ENCODE peak calls at places on chromosomes 4 and X, in four cellular contexts. T, Z, U and X are unnamed samples.

GRCh38 chr4:608236-608635 is 17.1 kb upstream of the PDE6B start:
- DNase-seq in T (no peak), Z (no peak), U (no peak), X (no peak)

GRCh38 chr4:173415885-173416658 is 17.2 kb upstream of the SCRG1 start:
- DNase-seq in T (no peak), Z (no peak), U (no peak), X (no peak)

GRCh38 chr4:115515379-115516171 is 402.2 kb upstream of the NDST4 start:
- DNase-seq in T (no peak), Z (peak; percentile 32), U (no peak), X (no peak)

GRCh38 chr4:145438298-145438697 is 43.4 kb upstream of the SMAD1 start:
- DNase-seq in T (no peak), Z (no peak), U (no peak), X (no peak)

GRCh38 chr4:82467442-82467841 is 37.1 kb downstream of the ENOPH1 start:
- DNase-seq in T (no peak), Z (no peak), U (peak; percentile 45), X (no peak)

GRCh38 chr4:151407466-151408379 is 1.3 kb upstream of the FHIP1A start:
- DNase-seq in T (peak; percentile 22), Z (peak; percentile 40), U (no peak), X (no peak)

GRCh38 chrX:84047339-84047738 is 140.7 kb downstream of the RPS6KA6 start:
- DNase-seq in T (no peak), Z (no peak), U (no peak), X (no peak)

GRCh38 chr4:106041294-106042002 is 146.2 kb downstream of the NPNT start:
- DNase-seq in T (no peak), Z (no peak), U (no peak), X (no peak)

GRCh38 chrX:12721042-12721441 is 70.2 kb upstream of the PRPS2 start:
- DNase-seq in T (peak; percentile 40), Z (no peak), U (no peak), X (no peak)

GRCh38 chr4:146029147-146029546 is 90.5 kb upstream of the ZNF827 start:
- DNase-seq in T (no peak), Z (peak; percentile 48), U (no peak), X (no peak)

GRCh38 chr4:22482250-22483127 is 33.4 kb downstream of the ADGRA3 start:
- DNase-seq in T (no peak), Z (no peak), U (no peak), X (no peak)

GRCh38 chrX:154004315-154004714 is 15.4 kb downstream of the IRAK1 start:
- DNase-seq in T (no peak), Z (no peak), U (no peak), X (no peak)

GRCh38 chr4:168291242-168291641 is 27.3 kb downstream of the DDX60 start:
- DNase-seq in T (no peak), Z (no peak), U (no peak), X (no peak)

GRCh38 chr4:178037459-178038214 is 595.4 kb upstream of the AGA start:
- DNase-seq in T (no peak), Z (no peak), U (no peak), X (peak; percentile 80)

GRCh38 chr4:91092398-91092955 is 965.3 kb downstream of the CCSER1 start:
- DNase-seq in T (no peak), Z (no peak), U (no peak), X (no peak)

GRCh38 chr4:86401826-86402225 is 42.0 kb upstream of the MAPK10 start:
- DNase-seq in T (no peak), Z (no peak), U (no peak), X (no peak)

GRCh38 chr4:176949022-176949421 is 156.3 kb upstream of the VEGFC start:
- DNase-seq in T (no peak), Z (no peak), U (no peak), X (no peak)

GRCh38 chr4:153260553-153261306 is 56.5 kb downstream of the TRIM2 start:
- DNase-seq in T (no peak), Z (no peak), U (no peak), X (no peak)

GRCh38 chr4:11632015-11632414 is 203.3 kb upstream of the HS3ST1 start:
- DNase-seq in T (no peak), Z (no peak), U (no peak), X (no peak)

GRCh38 chr4:113764720-113765264 is 3.3 kb upstream of the CAMK2D start:
- DNase-seq in T (no peak), Z (no peak), U (peak; percentile 47), X (no peak)

GRCh38 chrX:53362439-53362838 is 60.0 kb downstream of the SMC1A start:
- DNase-seq in T (no peak), Z (no peak), U (no peak), X (no peak)

GRCh38 chrX:111098874-111099273 is 2.9 kb downstream of the PAK3 start:
- DNase-seq in T (peak; percentile 79), Z (no peak), U (peak; percentile 1), X (peak; percentile 69)

GRCh38 chrX:13747836-13748235 is 13.3 kb downstream of the OFD1 start:
- DNase-seq in T (peak; percentile 13), Z (no peak), U (peak; percentile 21), X (peak; percentile 51)

GRCh38 chr4:66688674-66689073 is 856.6 kb downstream of the CENPC start:
- DNase-seq in T (no peak), Z (no peak), U (no peak), X (no peak)

GRCh38 chr4:97953171-97953570 is 190.1 kb downstream of the STPG2 start:
- DNase-seq in T (no peak), Z (no peak), U (no peak), X (no peak)

GRCh38 chrX:10109695-10110094 is 47.1 kb upstream of the CLCN4 start:
- DNase-seq in T (no peak), Z (no peak), U (no peak), X (no peak)

GRCh38 chrX:9188117-9188516 is 154.2 kb upstream of the FAM9B start:
- DNase-seq in T (no peak), Z (no peak), U (no peak), X (no peak)

GRCh38 chr4:108109111-108109510 is 59.6 kb downstream of the LEF1 start:
- DNase-seq in T (no peak), Z (no peak), U (no peak), X (no peak)

GRCh38 chr4:19300213-19300612 is 951.5 kb upstream of the SLIT2 start:
- DNase-seq in T (no peak), Z (no peak), U (no peak), X (no peak)

GRCh38 chrX:40097101-40097491 is 662 bp downstream of the BCOR start:
- DNase-seq in T (no peak), Z (no peak), U (no peak), X (peak; percentile 29)

GRCh38 chr4:156972370-156972980 is 876 bp upstream of the PDGFC start:
- DNase-seq in T (no peak), Z (no peak), U (no peak), X (no peak)

GRCh38 chr4:156971623-156972369 is at the start of gene PDGFC:
- DNase-seq in T (peak; percentile 86), Z (no peak), U (peak; percentile 63), X (peak; percentile 1)

GRCh38 chr4:156969136-156969535 is 2.5 kb downstream of the PDGFC start:
- DNase-seq in T (no peak), Z (no peak), U (no peak), X (no peak)

GRCh38 chr4:156971168-156971601 is 414 bp downstream of the PDGFC start:
- DNase-seq in T (peak; percentile 41), Z (no peak), U (no peak), X (no peak)

GRCh38 chr4:156970501-156971167 is 965 bp downstream of the PDGFC start:
- DNase-seq in T (peak; percentile 63), Z (no peak), U (peak; percentile 61), X (no peak)
- TF ChIP-seq NR2C2 in T (no peak), Z (no peak), U (no peak), X (no peak)

GRCh38 chr4:112510191-112510467 is 5.9 kb downstream of the NEUROG2 start:
- DNase-seq in T (no peak), Z (no peak), U (no peak), X (no peak)

GRCh38 chr4:112510468-112511293 is 5.3 kb downstream of the NEUROG2 start:
- DNase-seq in T (peak; percentile 54), Z (no peak), U (no peak), X (no peak)

GRCh38 chr4:112511294-112512118 is 4.5 kb downstream of the NEUROG2 start:
- DNase-seq in T (peak; percentile 42), Z (no peak), U (no peak), X (no peak)

GRCh38 chr4:112514079-112514448 is 1.9 kb downstream of the NEUROG2 start:
- DNase-seq in T (no peak), Z (no peak), U (no peak), X (no peak)

DNA sequence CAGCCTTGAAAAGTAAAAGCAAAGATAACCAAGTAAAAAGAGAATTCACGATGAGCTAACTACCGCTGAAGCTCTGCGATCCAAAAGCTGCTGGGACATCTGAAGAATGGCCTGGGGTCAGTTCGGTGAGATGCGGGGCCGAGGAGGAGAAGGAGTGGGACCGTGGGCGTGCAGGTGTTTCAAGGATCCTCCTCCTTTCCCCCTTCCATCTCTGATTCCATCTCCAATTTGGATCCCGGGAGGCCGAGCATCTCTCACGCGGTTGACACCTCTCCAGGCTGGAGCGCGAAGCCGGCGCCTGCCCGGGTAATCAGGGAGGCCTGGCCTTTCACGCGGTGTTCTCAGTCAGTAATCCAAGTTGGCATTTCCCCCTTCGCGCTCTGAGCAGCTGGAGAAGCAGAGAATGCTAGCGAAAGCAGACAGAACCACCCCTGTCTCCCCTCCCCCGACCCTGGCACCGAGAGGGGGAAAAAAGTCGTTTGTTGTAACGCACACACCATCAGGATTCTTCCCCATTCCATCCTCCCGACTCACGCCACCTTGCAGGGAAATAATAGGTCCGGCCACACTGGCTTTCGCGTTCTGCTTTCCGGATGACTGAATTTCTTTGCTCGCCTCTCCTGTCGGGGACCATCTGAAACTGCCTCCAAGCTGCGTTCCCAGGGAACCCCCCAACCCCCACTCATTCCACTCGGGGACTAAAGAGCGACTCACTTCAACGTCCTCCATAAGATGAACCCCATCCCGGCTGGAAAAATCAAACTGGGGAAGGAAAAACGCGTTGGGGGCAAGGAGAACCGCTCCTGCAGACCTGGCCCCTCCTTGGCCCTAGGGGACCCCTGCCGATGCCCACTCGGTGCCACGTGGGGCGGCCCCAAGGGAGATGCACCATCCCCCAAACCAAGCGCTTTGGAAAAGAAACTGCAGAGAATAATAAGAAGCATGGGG is 6.5 kb downstream of the NEUROG2 start:
- DNase-seq in T (peak; percentile 35), Z (no peak), U (no peak), X (no peak)
- TF ChIP-seq NR2C2 in T (no peak), Z (no peak), U (no peak), X (no peak)

DNA sequence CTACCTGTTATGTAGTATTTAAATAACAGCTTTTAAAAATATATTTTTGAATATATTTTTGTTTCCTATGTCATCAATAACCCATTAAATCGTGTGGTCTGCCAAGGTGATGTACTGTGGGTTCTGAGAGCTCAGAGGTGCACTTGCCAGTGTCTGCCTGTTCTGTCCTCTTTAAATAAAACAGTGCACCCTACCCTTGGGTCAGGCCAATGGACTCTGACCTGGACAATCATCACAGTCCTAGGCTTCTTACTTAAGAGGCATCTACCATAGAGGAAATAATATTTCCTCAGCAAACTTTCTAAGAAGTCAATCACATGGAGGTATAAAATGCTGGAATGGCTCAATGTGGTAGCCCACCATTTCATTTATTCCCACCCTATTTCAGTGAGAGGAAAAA is 26.0 kb upstream of the LHFPL1 start:
- DNase-seq in T (no peak), Z (no peak), U (no peak), X (no peak)
- TF ChIP-seq NR2C2 in T (no peak), Z (no peak), U (no peak), X (no peak)

DNA sequence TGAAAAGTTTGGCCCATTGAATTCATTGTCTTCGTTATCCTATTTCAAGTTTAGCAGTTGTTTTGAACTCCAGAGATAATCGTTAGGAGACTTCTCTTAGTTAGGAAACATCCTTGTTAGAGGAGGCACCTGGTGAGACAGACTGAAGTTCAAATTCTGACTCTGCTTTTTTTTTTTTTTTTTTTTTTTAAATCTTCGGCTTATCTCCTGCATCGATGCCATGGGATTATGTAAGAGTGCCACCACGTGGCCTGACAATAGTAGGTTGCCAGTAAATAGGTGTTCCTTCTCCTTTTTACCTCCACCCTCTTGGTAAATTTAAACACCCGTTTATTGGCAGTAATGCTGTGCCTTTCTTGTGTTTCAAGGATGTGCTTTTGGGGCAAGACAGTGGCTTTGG is 149.3 kb downstream of the SOWAHB start:
- DNase-seq in T (no peak), Z (no peak), U (peak; percentile 12), X (peak; percentile 38)
- TF ChIP-seq NR2C2 in T (no peak), Z (no peak), U (no peak), X (no peak)